ENCODE peak calls at places on chromosomes 5 and 9, in six cellular contexts. A is breast epithelium; I is lower lobe of right lung; S is brain microvascular endothelial cell; Y is lung; H is effector memory CD4-positive, alpha-beta T cell. G is an unnamed sample.

GRCh38 chr9:97788763-97789663 is 64.0 kb upstream of the FOXE1 start:
- DNase-seq in H (no peak), S (no peak), Y (no peak), I (no peak), A (no peak), G (no peak)

GRCh38 chr5:55557123-55557522 is 22.4 kb upstream of the PLPP1 start:
- DNase-seq in Y (no peak), I (no peak), S (no peak), A (no peak), H (no peak), G (no peak)

GRCh38 chr5:40404613-40405012 is 275.1 kb upstream of the PTGER4 start:
- DNase-seq in I (no peak), Y (no peak), A (no peak), H (no peak), S (no peak), G (peak)

GRCh38 chr9:16308645-16309044 is 561.8 kb downstream of the BNC2 start:
- DNase-seq in A (no peak), S (no peak), Y (no peak), I (no peak), H (no peak), G (no peak)

GRCh38 chr9:137139468-137140150 is 655 bp downstream of the GRIN1 start:
- DNase-seq in H (no peak), I (no peak), Y (no peak), A (no peak), S (no peak), G (no peak)

GRCh38 chr9:128077847-128078503 is 9.9 kb downstream of the SLC25A25 start:
- DNase-seq in I (no peak), S (no peak), Y (no peak), H (no peak), A (no peak), G (no peak)

GRCh38 chr9:119216891-119217290 is 152.3 kb downstream of the BRINP1 start:
- DNase-seq in I (no peak), A (no peak), H (no peak), S (no peak), Y (no peak), G (no peak)

GRCh38 chr5:668299-668995 is 24.7 kb downstream of the TPPP start:
- DNase-seq in Y (no peak), A (peak), S (no peak), H (no peak), I (no peak), G (no peak)

GRCh38 chr5:135012033-135012588 is 21.9 kb downstream of the PITX1 start:
- DNase-seq in H (no peak), A (peak), S (no peak), Y (no peak), I (peak), G (no peak)

GRCh38 chr5:91367908-91368648 is 15.0 kb downstream of the ARRDC3 start:
- DNase-seq in Y (no peak), S (no peak), H (no peak), A (no peak), I (no peak), G (no peak)

GRCh38 chr5:67817652-67818051 is 397.9 kb upstream of the PIK3R1 start:
- DNase-seq in Y (no peak), A (no peak), H (no peak), I (no peak), S (no peak), G (no peak)

GRCh38 chr5:67814569-67815311 is 400.8 kb upstream of the PIK3R1 start:
- DNase-seq in S (no peak), H (no peak), Y (no peak), A (no peak), I (no peak), G (no peak)

GRCh38 chr5:67815455-67816391 is 399.8 kb upstream of the PIK3R1 start:
- DNase-seq in A (no peak), S (no peak), Y (no peak), I (no peak), H (no peak), G (no peak)

GRCh38 chr5:67813879-67814539 is 401.5 kb upstream of the PIK3R1 start:
- DNase-seq in Y (no peak), H (no peak), A (no peak), S (peak), I (no peak), G (no peak)

DNA sequence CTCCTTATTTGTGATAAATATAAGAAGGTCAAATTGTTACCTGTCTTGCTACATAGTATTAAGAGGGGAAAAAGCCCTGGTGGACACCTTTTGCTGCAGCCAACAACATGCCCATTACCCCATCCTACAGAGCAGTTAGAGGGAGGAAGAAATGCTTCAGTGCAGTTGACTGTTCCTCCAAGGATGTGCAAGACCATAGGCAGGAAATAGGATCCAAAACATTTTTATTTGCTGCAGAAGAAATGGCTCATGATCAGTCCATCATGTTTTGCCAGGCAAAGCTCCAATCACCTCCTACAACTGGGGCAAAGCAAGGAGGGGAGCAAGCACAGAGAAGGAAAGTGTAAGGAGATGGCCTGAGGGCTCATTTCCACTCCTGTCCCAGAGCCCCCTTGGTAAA is 399.1 kb upstream of the PIK3R1 start:
- DNase-seq in A (no peak), Y (no peak), S (no peak), H (no peak), I (no peak), G (no peak)
- H3K4me3 ChIP-seq in A (no peak), Y (no peak), S (no peak), H (no peak), I (no peak), G (no peak)

DNA sequence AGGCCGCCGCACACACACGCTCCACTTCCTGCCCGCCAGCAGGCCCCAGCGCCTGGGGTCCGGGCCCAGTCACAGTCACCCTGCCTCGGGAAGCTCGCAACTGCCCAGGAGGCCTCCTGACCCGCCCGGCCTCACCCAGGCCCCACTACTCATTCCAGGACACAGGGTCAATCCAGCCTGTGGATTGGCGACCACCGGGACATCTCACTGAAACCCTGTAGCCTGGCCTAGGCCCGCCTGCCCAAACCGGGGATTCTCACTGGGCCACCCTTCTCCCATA is 2.7 kb upstream of the IRX4 start:
- DNase-seq in Y (no peak), H (no peak), A (no peak), I (peak), S (no peak), G (no peak)
- H3K4me3 ChIP-seq in Y (no peak), H (no peak), A (no peak), I (no peak), S (no peak), G (no peak)

DNA sequence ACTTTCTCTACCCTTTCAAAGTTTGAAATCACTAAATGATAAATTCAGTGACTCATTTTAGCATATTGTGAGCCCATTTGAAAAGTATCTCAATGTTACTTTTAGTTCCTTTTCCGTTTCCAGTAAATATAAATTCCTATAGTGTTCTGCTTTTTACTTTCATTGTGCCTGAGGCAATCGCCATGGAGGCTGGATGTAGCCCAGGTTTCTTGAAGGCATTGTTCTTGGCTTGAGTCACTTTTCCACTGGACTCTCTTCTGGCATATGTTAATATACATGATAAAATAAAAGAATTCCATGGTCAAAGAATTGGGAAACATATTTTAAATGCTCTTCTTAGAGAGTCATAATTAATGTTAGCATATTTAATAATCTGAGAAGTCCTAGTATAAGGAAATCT is 327.0 kb downstream of the IZUMO3 start:
- DNase-seq in I (no peak), A (no peak), H (no peak), Y (no peak), S (no peak), G (no peak)
- H3K4me3 ChIP-seq in I (no peak), A (no peak), H (no peak), Y (no peak), S (no peak), G (no peak)

DNA sequence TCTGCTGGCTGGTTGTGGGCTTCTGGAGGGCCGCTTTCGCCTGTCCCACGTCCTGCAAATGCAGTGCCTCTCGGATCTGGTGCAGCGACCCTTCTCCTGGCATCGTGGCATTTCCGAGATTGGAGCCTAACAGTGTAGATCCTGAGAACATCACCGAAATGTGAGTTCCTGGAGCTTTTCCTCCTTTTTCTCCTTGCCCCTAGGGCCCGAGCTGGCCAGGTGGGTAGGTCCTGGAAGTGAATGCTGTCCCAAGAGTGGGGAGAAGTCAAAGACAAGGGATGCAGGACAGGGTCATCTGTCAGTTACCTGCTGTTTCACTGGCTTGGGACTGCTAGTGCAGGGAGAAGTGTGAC is 1.2 kb downstream of the NTRK2 start:
- DNase-seq in Y (no peak), A (no peak), S (no peak), I (no peak), H (no peak), G (no peak)
- H3K4me3 ChIP-seq in Y (no peak), A (peak), S (no peak), I (peak), H (no peak), G (no peak)

G was measured in NB4.